ENCODE peak calls at places on chromosomes 16 and 17, in nine cellular contexts. I is cardiac fibroblast, O is transverse colon, X is endodermal cell, V is retinal pigment epithelial cell, U is lung, S is cardiac muscle cell, T is heart right ventricle, H is sigmoid colon. G is an unnamed sample.

GRCh38 chr17:59678946-59679345 is 28.3 kb downstream of the PTRH2 start:
- DNase-seq in H (no peak), O (no peak), S (no peak), I (no peak), X (no peak), T (no peak), V (no peak), U (no peak), G (no peak)

GRCh38 chr17:1714980-1715802 is 5.0 kb upstream of the TLCD2 start:
- DNase-seq in S (peak), X (peak), U (peak), O (peak), T (peak), I (peak), H (peak), V (no peak), G (peak)

GRCh38 chr17:75615301-75615700 is 17.9 kb upstream of the SMIM5 start:
- DNase-seq in H (no peak), I (no peak), U (no peak), O (no peak), X (peak), T (no peak), S (no peak), V (no peak), G (no peak)

GRCh38 chr17:74212913-74213791 is at the start of gene TTYH2:
- DNase-seq in U (peak), T (peak), V (no peak), H (peak), S (peak), X (peak), O (peak), I (peak), G (peak)

GRCh38 chr17:81868674-81869220 is 2.4 kb downstream of the ARHGDIA start:
- DNase-seq in S (peak), X (peak), U (no peak), T (peak), H (peak), O (peak), V (no peak), I (peak), G (peak)

GRCh38 chr17:32116937-32117336 is 25.4 kb upstream of the RHOT1 start:
- DNase-seq in X (no peak), V (no peak), T (no peak), U (no peak), H (no peak), S (no peak), O (no peak), I (no peak), G (no peak)

GRCh38 chr16:35744084-35744483 is 2284.7 kb downstream of the TP53TG3F start:
- DNase-seq in H (no peak), V (no peak), T (no peak), O (no peak), U (no peak), X (no peak), S (no peak), I (no peak), G (no peak)

GRCh38 chr17:55742272-55743102 is 8.4 kb upstream of the PCTP start:
- DNase-seq in X (no peak), O (no peak), U (no peak), V (no peak), I (no peak), S (no peak), T (no peak), H (no peak), G (no peak)

GRCh38 chr16:53910990-53911389 is 207.0 kb downstream of the FTO start:
- DNase-seq in T (no peak), H (no peak), U (no peak), I (no peak), X (no peak), O (no peak), S (no peak), V (no peak), G (no peak)

GRCh38 chr16:90011908-90012501 is 7.3 kb downstream of the DBNDD1 start:
- DNase-seq in S (no peak), H (no peak), O (no peak), X (no peak), T (no peak), V (no peak), I (no peak), U (no peak), G (no peak)

GRCh38 chr16:69513180-69513966 is 52.4 kb upstream of the NFAT5 start:
- DNase-seq in X (peak), U (no peak), T (no peak), S (no peak), V (peak), H (no peak), I (peak), O (no peak), G (peak)

GRCh38 chr16:81717662-81718189 is 61.4 kb upstream of the PLCG2 start:
- DNase-seq in S (peak), H (no peak), O (no peak), U (no peak), T (no peak), X (no peak), V (no peak), I (no peak), G (no peak)

GRCh38 chr16:21300309-21301167 is 22.4 kb upstream of the CRYM start:
- DNase-seq in H (peak), O (peak), U (peak), V (peak), T (peak), I (peak), S (peak), X (peak), G (peak)

GRCh38 chr17:73584049-73584448 is 60.2 kb downstream of the SDK2 start:
- DNase-seq in I (no peak), O (no peak), U (no peak), X (no peak), V (no peak), T (no peak), H (no peak), S (no peak), G (no peak)

GRCh38 chr16:57769541-57770145 is 32.6 kb downstream of the KIFC3 start:
- DNase-seq in S (no peak), O (no peak), T (no peak), I (no peak), V (no peak), H (no peak), U (no peak), X (no peak), G (no peak)

GRCh38 chr17:80761421-80761871 is 216.8 kb downstream of the RPTOR start:
- DNase-seq in X (peak), H (peak), T (no peak), O (no peak), V (no peak), S (peak), I (peak), U (no peak), G (peak)

GRCh38 chr16:87393680-87394055 is 1.5 kb downstream of the MAP1LC3B start:
- DNase-seq in V (no peak), I (no peak), S (no peak), X (peak), H (peak), U (no peak), T (no peak), O (no peak), G (no peak)

GRCh38 chr16:54346046-54346445 is 59.5 kb upstream of the IRX3 start:
- DNase-seq in T (no peak), O (no peak), H (no peak), X (no peak), I (no peak), S (no peak), V (no peak), U (no peak), G (peak)

GRCh38 chr16:86872833-86873232 is 294.5 kb downstream of the FOXL1 start:
- DNase-seq in I (no peak), T (no peak), X (peak), O (no peak), U (no peak), H (no peak), V (no peak), S (no peak), G (no peak)

DNA sequence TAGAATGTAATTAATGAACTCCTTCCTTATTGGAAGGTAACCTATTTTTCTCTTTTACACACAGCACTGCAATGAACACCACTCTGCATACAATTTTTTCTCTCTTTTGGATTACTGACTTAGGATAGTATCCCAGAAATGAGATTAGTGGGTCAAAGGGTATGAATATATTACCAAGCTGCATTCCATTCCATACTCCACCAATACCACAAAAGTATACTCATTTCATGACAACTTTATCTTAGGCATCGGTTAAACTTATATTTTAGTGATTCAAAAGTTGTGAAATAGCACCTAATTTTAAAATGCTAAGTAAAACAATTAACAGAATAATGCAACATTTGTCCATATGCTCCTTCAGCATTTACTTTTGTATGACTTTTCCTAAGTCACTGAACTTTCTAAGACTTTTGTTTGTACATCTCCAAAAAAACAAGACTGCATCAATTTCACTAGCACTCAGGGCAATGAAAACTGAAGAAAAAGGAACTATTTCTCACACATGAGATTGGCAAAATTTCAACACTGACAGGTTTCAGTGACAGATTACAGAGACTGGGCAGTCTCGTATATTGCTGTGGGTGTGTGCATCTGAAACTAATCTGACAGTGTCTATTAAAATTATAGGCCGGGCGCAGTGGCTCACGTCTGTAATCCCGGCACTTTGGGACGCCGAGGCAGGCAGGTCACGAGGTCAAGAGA is 32.1 kb downstream of the HELZ start:
- DNase-seq in V (peak), S (peak), O (no peak), H (no peak), T (no peak), I (peak), X (peak), U (no peak), G (peak)
- TF ChIP-seq CTCF in V (no peak), S (no peak), O (no peak), H (no peak), T (no peak), I (no peak), X (no peak), U (no peak), G (no peak)

GRCh38 chr17:43329183-43329582 is 69.6 kb upstream of the ARL4D start:
- DNase-seq in U (no peak), O (no peak), I (no peak), V (no peak), T (no peak), S (no peak), X (no peak), H (no peak), G (no peak)

GRCh38 chr17:43326490-43327275 is 72.1 kb upstream of the ARL4D start:
- DNase-seq in I (no peak), S (no peak), X (peak), T (no peak), H (no peak), U (no peak), O (no peak), V (no peak), G (no peak)

GRCh38 chr17:43327834-43328420 is 70.9 kb upstream of the ARL4D start:
- DNase-seq in X (no peak), O (no peak), V (no peak), U (no peak), S (no peak), I (no peak), H (no peak), T (no peak), G (no peak)

GRCh38 chr17:43328650-43329049 is 70.1 kb upstream of the ARL4D start:
- DNase-seq in V (no peak), T (no peak), H (no peak), O (no peak), I (no peak), X (no peak), U (no peak), S (peak), G (no peak)

DNA sequence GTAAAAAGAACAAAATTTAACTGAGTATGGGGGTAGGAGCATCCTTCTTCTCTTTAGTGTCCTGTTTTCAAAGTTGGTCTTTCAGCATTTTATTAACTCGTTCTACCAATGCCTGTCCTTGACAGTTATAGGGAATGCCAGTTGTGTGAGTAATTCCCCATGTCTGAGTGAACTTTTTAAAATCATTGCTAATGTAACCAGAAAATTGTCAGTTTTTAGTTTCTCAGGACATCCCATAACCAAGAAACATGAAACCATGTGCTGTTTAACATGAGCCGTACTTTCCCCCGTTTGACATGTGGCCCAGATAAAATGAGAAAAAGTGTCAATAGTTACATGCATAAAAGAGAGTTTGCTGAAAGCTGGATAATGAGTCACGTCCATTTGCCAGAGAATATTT is 71.4 kb upstream of the ARL4D start:
- DNase-seq in X (no peak), S (peak), O (no peak), V (no peak), I (no peak), U (no peak), H (no peak), T (no peak), G (peak)
- H3K4me3 ChIP-seq in X (no peak), S (no peak), O (no peak), V (no peak), I (no peak), U (no peak), H (no peak), T (no peak), G (no peak)

DNA sequence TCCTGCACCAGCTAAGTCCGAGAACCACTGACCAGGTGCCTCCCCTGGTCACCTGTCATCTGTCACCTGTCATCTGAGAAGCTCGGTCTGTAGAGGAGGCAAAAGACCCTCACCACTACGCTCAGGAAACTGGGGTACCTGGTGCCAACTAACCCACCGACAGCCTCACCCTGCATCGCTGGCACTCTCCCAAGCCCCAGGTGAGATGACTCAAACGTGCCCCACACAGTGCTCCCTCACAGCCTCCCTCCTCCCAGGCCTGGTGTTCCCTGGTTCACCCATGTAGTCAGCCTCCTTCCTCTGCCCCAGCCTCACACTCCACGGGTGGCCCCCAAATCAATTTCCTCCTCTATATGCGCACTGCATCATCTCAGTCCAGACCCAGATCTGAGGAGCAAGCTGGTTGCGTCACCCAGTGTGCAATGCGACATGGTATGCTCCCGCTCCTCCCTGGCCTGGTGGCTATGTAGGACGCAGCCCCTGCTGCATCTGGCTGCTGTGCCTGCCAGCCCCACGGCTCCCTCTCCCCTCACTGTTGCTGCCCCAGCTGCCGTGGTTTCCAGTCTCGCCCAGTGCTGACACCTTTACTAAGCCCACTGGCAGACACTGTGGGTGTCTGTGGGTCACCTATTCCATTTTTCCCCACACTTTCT is 68.3 kb downstream of the GTF3C1 start:
- DNase-seq in I (no peak), T (no peak), X (no peak), O (no peak), U (no peak), S (no peak), V (no peak), H (no peak), G (no peak)
- TF ChIP-seq CTCF in I (no peak), T (no peak), X (no peak), O (no peak), U (no peak), S (no peak), V (no peak), H (no peak), G (no peak)

DNA sequence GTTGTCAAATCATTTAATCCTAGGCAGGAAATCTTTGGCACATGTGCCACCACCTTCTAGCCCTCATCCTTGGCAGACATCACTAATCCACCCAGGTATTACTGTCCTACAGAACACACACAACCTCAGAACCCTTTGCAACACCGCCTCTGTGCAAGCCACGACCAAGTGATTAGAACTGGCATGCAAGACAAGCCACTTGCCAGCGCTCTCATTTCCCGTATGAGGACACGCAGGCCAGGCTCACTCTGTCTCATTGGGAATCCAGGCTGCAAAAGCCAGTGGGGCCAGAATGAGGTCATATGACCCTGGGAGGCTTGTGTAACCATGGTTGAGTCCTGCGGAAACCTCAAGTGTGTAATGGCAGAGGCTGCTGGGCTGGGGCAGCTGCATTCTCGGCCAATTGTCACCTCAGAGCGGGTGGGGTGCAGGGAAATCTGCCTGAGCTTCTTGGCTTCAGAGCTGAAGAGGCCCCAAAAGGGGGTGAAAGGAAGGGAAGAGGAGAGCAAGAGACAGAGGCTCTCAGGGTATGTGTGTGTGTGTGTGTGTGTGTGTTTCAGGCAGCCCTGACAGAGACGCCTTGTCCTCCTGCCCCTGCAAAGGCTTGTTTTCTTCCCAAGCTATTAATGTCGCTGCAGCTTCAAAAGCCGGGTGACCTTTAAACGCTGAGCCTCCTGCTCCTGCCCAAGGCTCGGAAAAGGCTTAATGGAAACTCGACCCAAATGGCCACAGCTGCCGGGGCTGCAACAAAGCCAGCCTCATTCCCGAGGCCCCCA is 43.2 kb upstream of the MRPS23 start:
- DNase-seq in O (peak), H (peak), I (peak), T (peak), S (peak), V (peak), X (peak), U (peak), G (peak)
- H3K4me3 ChIP-seq in O (no peak), H (no peak), I (peak), T (peak), S (no peak), V (peak), X (no peak), U (no peak), G (peak)

DNA sequence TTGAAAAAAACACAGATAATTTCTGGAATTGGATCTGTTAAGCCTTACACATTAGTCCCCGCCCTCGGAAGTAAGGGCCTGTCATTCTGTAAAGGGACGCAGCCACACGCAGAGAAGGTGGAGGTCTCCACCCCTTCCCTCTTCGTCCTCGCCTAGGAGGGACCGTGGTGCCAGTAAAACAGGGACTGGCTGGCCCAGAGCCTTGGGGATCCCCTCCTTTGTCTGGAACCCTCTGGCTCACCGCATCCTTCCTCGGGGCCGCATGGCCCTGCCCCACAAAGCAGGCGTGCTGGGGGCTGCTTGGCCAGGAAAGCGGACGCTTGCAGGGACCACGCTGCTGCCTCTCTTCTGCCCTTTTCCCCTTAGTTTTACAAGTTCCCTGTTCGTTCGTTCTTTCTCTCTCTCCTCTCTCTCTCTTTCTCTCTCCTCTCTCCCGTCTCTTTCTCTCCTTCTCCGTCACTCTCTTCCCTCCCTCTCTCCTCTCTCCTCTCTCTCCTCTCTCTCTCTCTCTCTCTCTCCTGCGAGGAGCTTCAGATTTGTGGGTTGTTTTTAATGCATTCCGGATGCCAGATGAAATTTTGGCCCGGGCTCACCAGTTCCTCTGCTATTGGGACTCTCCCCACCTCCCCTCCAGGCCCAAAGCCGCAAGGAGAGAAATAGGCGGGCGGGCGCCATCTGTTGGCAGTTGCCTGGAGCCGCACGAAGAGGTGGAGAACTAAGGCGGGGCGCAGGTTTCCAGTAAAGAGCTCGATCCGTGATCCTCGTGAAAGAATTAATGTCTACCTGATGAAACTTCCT is 35.1 kb upstream of the CDRT4 start:
- DNase-seq in T (peak), V (no peak), X (peak), U (peak), I (peak), H (peak), O (peak), S (peak), G (peak)
- TF ChIP-seq CTCF in T (peak), V (peak), X (peak), U (peak), I (peak), H (peak), O (peak), S (peak), G (peak)

DNA sequence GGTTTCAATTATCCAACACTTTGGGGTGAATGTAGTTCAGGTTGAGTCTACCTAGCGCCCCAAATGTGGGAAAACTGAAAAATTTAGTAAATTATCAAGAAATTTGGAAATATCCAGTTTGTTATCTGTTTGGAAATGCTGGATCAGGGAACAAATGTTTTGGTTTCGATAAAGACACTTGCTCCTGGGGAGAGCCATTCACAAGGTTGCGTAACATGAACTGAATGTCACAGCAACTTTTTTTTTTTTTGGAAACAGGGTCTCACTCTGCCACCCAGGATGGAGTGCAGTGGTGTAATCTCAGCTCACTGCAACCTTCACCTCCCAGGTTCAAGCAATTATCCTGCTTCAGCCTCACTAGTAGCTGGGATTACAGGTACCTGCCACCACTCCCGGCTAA is 286.4 kb downstream of the GRIN2A start:
- DNase-seq in H (no peak), T (no peak), U (no peak), O (no peak), V (no peak), S (no peak), X (no peak), I (no peak), G (no peak)
- H3K4me3 ChIP-seq in H (no peak), T (no peak), U (no peak), O (no peak), V (no peak), S (no peak), X (no peak), I (no peak), G (no peak)